ENCODE peak calls at places on chromosome 13, in nine cellular contexts. B is A549, C is fibroblast of mammary gland, R is SK-N-SH, D is spleen, T is tibial nerve, N is GM13976, S is omental fat pad, A is fibroblast of lung. G is an unnamed sample.

GRCh38 chr13:27920677-27921420 is 1.0 kb downstream of the PDX1 start:
- DNase-seq in T (no peak), C (peak), A (no peak), B (peak), S (no peak), R (peak), N (peak), D (no peak), G (peak)

GRCh38 chr13:49776871-49777270 is 15.6 kb downstream of the KPNA3 start:
- DNase-seq in T (no peak), D (no peak), C (no peak), B (no peak), A (peak), N (no peak), R (no peak), S (no peak), G (no peak)

GRCh38 chr13:44331912-44332840 is 41.4 kb upstream of the SERP2 start:
- DNase-seq in R (peak), N (no peak), A (peak), T (peak), D (no peak), C (peak), B (no peak), S (peak), G (peak)

GRCh38 chr13:80921556-80921955 is 580.6 kb upstream of the SPRY2 start:
- DNase-seq in A (no peak), D (no peak), T (no peak), N (no peak), B (no peak), C (peak), R (no peak), S (no peak), G (no peak)

GRCh38 chr13:51520524-51520923 is 63.7 kb upstream of the WDFY2 start:
- DNase-seq in T (no peak), D (no peak), N (no peak), S (no peak), B (peak), A (peak), R (no peak), C (peak), G (peak)

GRCh38 chr13:33276581-33276980 is 9.0 kb downstream of the STARD13 start:
- DNase-seq in A (peak), C (no peak), D (no peak), B (no peak), N (no peak), S (no peak), T (no peak), R (no peak), G (no peak)

GRCh38 chr13:28532226-28533048 is 37.5 kb upstream of the FLT1 start:
- DNase-seq in R (peak), B (no peak), T (no peak), C (no peak), N (peak), S (no peak), D (peak), A (no peak), G (peak)

GRCh38 chr13:97849305-97849704 is 104.2 kb upstream of the IPO5 start:
- DNase-seq in A (peak), N (peak), D (no peak), T (no peak), S (no peak), B (peak), C (peak), R (peak), G (peak)

GRCh38 chr13:29918845-29919244 is 68.4 kb upstream of the UBL3 start:
- DNase-seq in B (no peak), C (peak), S (no peak), D (no peak), R (no peak), N (no peak), A (peak), T (no peak), G (no peak)

GRCh38 chr13:51995677-51996551 is 15.3 kb downstream of the ATP7B start:
- DNase-seq in D (no peak), B (no peak), T (no peak), A (peak), R (no peak), C (no peak), S (no peak), N (no peak), G (peak)

GRCh38 chr13:40784540-40784939 is 4.9 kb upstream of the SLC25A15 start:
- DNase-seq in R (no peak), N (no peak), A (no peak), C (no peak), B (no peak), S (no peak), D (no peak), T (no peak), G (no peak)

GRCh38 chr13:77114271-77114670 is 87.3 kb upstream of the FBXL3 start:
- DNase-seq in S (no peak), T (no peak), D (no peak), B (no peak), N (no peak), A (no peak), C (no peak), R (no peak), G (no peak)

GRCh38 chr13:59182241-59182640 is 981.5 kb downstream of the DIAPH3 start:
- DNase-seq in T (no peak), A (no peak), C (no peak), B (no peak), R (no peak), S (no peak), D (no peak), N (no peak), G (no peak)

GRCh38 chr13:40652588-40652940 is 13.9 kb downstream of the FOXO1 start:
- DNase-seq in B (no peak), R (no peak), D (no peak), S (no peak), A (no peak), N (no peak), C (no peak), T (no peak), G (no peak)

GRCh38 chr13:80858131-80858530 is 517.2 kb upstream of the SPRY2 start:
- DNase-seq in C (no peak), N (no peak), D (no peak), R (no peak), S (no peak), T (no peak), B (no peak), A (no peak), G (no peak)

GRCh38 chr13:78228940-78229339 is 310.3 kb upstream of the EDNRB start:
- DNase-seq in N (no peak), R (no peak), S (no peak), C (no peak), A (peak), T (no peak), D (no peak), B (no peak), G (no peak)

GRCh38 chr13:112722433-112723250 is 32.8 kb downstream of the ATP11A start:
- DNase-seq in S (no peak), R (no peak), T (no peak), D (peak), B (peak), C (peak), A (peak), N (no peak), G (peak)

GRCh38 chr13:109144693-109145437 is 515.5 kb downstream of the MYO16 start:
- DNase-seq in S (no peak), A (no peak), T (no peak), N (no peak), R (no peak), B (no peak), D (no peak), C (peak), G (peak)

GRCh38 chr13:89066868-89067466 is 1395.8 kb downstream of the SLITRK5 start:
- DNase-seq in D (no peak), N (no peak), C (peak), S (no peak), T (peak), B (peak), R (peak), A (peak), G (no peak)

GRCh38 chr13:109794095-109794494 is 7.7 kb upstream of the IRS2 start:
- DNase-seq in C (no peak), B (no peak), R (no peak), D (no peak), T (no peak), A (peak), N (no peak), S (no peak), G (no peak)

GRCh38 chr13:51419015-51419636 is 33.7 kb downstream of the INTS6 start:
- DNase-seq in A (no peak), B (no peak), R (no peak), C (no peak), S (no peak), N (no peak), T (no peak), D (no peak), G (no peak)

GRCh38 chr13:75691183-75691582 is 55.1 kb downstream of the LMO7 start:
- DNase-seq in D (no peak), R (no peak), A (no peak), T (no peak), S (no peak), C (peak), N (no peak), B (peak), G (no peak)

GRCh38 chr13:75687145-75687763 is 51.1 kb downstream of the LMO7 start:
- DNase-seq in N (no peak), D (no peak), S (no peak), A (peak), R (peak), T (no peak), C (peak), B (peak), G (no peak)

GRCh38 chr13:75689686-75690085 is 53.6 kb downstream of the LMO7 start:
- DNase-seq in T (no peak), S (no peak), D (no peak), A (peak), N (no peak), R (no peak), C (peak), B (no peak), G (peak)

GRCh38 chr13:75679459-75679858 is 43.3 kb downstream of the LMO7 start:
- DNase-seq in D (no peak), C (no peak), R (no peak), B (no peak), A (no peak), T (no peak), N (no peak), S (no peak), G (no peak)

GRCh38 chr13:75685239-75685697 is 49.1 kb downstream of the LMO7 start:
- DNase-seq in T (no peak), S (no peak), D (no peak), A (peak), N (no peak), C (peak), R (no peak), B (peak), G (no peak)
- TF ChIP-seq CTCF in T (no peak), S (no peak), D (no peak), A (peak), N (no peak), C (peak), R (peak), B (no peak), G (peak)

DNA sequence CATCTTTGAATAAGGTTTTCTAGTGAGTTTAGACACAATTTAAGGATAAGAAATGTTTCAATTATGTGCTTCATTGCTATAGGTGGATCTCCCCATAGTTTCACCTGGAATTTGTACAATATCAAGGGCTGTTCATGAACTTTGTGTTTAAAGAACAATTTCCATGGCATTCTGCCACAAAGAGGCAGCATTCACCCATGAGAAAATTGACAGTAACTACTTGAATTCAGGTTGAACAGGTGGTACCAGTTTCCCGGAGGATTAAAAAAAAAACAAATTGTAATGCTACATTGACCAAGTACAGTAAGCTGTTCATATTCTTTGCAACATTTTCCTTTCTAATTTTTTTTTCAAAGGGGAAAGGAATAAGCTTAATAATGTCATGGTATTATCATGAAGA is 9.1 kb downstream of the SLITRK5 start:
- DNase-seq in D (no peak), N (no peak), R (peak), S (no peak), T (no peak), C (no peak), A (no peak), B (peak), G (no peak)
- TF ChIP-seq CTCF in D (no peak), N (no peak), R (no peak), S (no peak), T (no peak), C (no peak), A (no peak), B (peak), G (no peak)

GRCh38 chr13:46726347-46726746 is 70.6 kb downstream of the ESD start:
- DNase-seq in D (no peak), T (no peak), S (no peak), B (no peak), N (no peak), C (no peak), R (no peak), A (no peak), G (no peak)

GRCh38 chr13:46731535-46731934 is 65.4 kb downstream of the ESD start:
- DNase-seq in R (no peak), S (no peak), A (no peak), D (no peak), C (no peak), T (no peak), N (no peak), B (no peak), G (no peak)

DNA sequence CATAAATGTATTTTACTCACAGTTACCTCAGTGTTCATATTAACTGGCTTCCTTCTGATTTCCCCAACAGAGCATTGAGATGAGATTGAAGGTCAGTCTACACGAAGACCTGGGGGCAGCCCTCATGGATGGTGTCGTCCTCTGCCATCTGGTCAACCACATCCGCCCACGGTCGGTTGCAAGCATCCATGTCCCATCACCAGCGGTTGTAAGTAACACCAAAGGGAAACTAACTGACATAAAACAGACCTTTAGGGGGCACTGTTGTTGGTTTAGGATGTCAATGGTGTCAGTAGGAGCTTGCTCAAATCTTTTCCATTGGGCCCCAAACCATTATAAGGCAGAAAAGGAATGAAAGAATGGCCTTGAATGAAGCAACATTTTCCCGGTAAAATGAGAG is 68.2 kb downstream of the ESD start:
- DNase-seq in T (no peak), D (no peak), A (no peak), C (peak), R (no peak), N (peak), S (no peak), B (peak), G (peak)
- TF ChIP-seq CTCF in T (no peak), D (no peak), A (peak), C (peak), R (peak), N (peak), S (no peak), B (no peak), G (peak)

GRCh38 chr13:93345642-93346220 is 119.1 kb downstream of the GPC6 start:
- DNase-seq in T (no peak), N (no peak), A (peak), S (no peak), R (no peak), D (no peak), C (no peak), B (no peak), G (no peak)
- TF ChIP-seq CTCF in T (no peak), N (no peak), A (no peak), S (no peak), R (no peak), D (no peak), C (no peak), B (no peak), G (no peak)

GRCh38 chr13:23289917-23290357 is 109.2 kb downstream of the SGCG start:
- DNase-seq in R (peak), T (no peak), N (no peak), S (no peak), B (peak), A (peak), C (peak), D (no peak), G (peak)

GRCh38 chr13:23292596-23292995 is 111.8 kb downstream of the SGCG start:
- DNase-seq in T (no peak), A (peak), S (no peak), R (no peak), N (no peak), C (no peak), D (no peak), B (no peak), G (peak)

GRCh38 chr13:23288564-23288963 is 107.8 kb downstream of the SGCG start:
- DNase-seq in T (no peak), A (no peak), R (no peak), B (no peak), N (no peak), D (no peak), C (no peak), S (no peak), G (no peak)

DNA sequence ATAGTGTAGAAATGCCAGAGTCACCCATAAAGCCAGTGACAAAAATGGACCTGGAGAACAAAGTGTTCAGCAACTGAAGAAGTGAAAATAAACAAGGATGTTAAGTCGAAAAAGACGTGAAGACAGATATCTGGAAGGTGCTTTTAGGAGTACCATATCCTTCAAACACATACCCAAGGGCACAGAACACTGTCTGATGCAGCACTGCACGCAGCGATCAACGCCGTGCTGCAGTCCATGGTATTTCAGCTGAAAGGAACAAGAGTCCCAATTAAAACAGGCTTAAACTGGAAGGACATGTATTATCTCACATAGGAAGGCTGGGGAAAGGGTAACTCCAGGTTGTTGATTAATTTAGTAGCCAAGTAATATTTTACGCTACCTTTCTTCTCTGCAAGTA is 108.2 kb downstream of the SGCG start:
- DNase-seq in N (no peak), D (no peak), A (no peak), S (no peak), R (no peak), T (no peak), C (no peak), B (no peak), G (no peak)
- TF ChIP-seq CTCF in N (no peak), D (no peak), A (no peak), S (no peak), R (no peak), T (no peak), C (no peak), B (no peak), G (no peak)

GRCh38 chr13:37107868-37108267 is 2.4 kb upstream of the CSNK1A1L start:
- DNase-seq in C (no peak), A (no peak), T (no peak), N (no peak), R (no peak), B (no peak), S (no peak), D (no peak), G (no peak)

GRCh38 chr13:37106642-37107041 is 1.2 kb upstream of the CSNK1A1L start:
- DNase-seq in N (no peak), S (no peak), R (no peak), D (no peak), C (no peak), A (no peak), T (no peak), B (no peak), G (no peak)

GRCh38 chr13:37105251-37105714 is at the start of gene CSNK1A1L:
- DNase-seq in T (no peak), B (no peak), S (no peak), N (no peak), A (no peak), D (no peak), R (no peak), C (no peak), G (no peak)

DNA sequence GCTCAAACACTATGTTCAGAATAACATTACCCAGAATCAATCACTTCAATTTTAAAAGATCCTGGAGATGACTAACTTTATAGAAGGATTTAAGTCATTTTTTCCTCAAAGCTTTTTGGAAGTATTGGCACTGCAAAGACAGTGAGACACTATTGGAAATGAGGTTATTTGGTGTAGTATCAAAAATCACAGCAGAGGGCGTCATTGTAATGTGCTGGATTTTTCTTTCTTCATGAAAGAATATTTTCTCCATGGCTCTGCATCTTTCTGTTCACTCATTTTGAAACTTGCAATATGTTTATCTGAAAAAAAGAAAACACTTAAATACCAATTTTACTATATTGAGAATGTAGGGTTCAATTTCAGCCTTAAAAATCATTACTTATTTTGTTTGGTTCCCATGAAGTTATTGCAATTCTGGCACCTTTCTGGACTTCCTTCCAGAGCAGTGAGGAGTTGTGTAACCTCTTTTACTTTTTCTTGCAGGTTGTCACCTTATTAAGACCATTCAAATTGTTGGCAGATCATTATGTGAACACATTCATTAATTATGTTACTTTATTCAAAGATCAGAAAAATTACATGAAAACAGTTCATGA is 3.7 kb upstream of the CSNK1A1L start:
- DNase-seq in N (no peak), D (no peak), B (peak), C (peak), S (no peak), A (peak), T (peak), R (peak), G (no peak)
- TF ChIP-seq CTCF in N (peak), D (no peak), B (peak), C (peak), S (peak), A (peak), T (peak), R (peak), G (peak)

G was measured in osteoblast.